ENCODE peak calls at places on chromosomes 1 and 21, in ten cellular contexts. One of them, this sample, is unnamed.
A peak's percentile ranks its signal among the peaks of the same experiment; 100 is the strongest.

GRCh38 chr1:183163311-183163710 is 22.8 kb upstream of the LAMC2 start:
- DNase-seq in kidney epithelial cell: peak; percentile 89
- DNase-seq in dorsolateral prefrontal cortex: no peak
- DNase-seq in CD8-positive, alpha-beta T cell: no peak
- DNase-seq in left ventricle myocardium inferior: no peak
- DNase-seq in neural crest cell: no peak
- DNase-seq in AG10803: peak; percentile 64
- DNase-seq in bronchial epithelial cell: peak; percentile 98
- DNase-seq in body of pancreas: no peak
- DNase-seq in nephron progenitor cell: no peak
- DNase-seq in this sample: no peak

GRCh38 chr1:77039739-77040138 is 172.5 kb downstream of the ST6GALNAC5 start:
- DNase-seq in left ventricle myocardium inferior: no peak
- DNase-seq in kidney epithelial cell: peak; percentile 89
- DNase-seq in CD8-positive, alpha-beta T cell: no peak
- DNase-seq in body of pancreas: peak; percentile 19
- DNase-seq in dorsolateral prefrontal cortex: peak; percentile 85
- DNase-seq in bronchial epithelial cell: peak; percentile 97
- DNase-seq in neural crest cell: no peak
- DNase-seq in nephron progenitor cell: no peak
- DNase-seq in AG10803: peak; percentile 97
- DNase-seq in this sample: no peak

GRCh38 chr1:109912214-109912861 is 1.7 kb downstream of the CSF1 start:
- DNase-seq in CD8-positive, alpha-beta T cell: no peak
- DNase-seq in left ventricle myocardium inferior: no peak
- DNase-seq in dorsolateral prefrontal cortex: no peak
- DNase-seq in nephron progenitor cell: no peak
- DNase-seq in AG10803: peak; percentile 42
- DNase-seq in body of pancreas: no peak
- DNase-seq in kidney epithelial cell: no peak
- DNase-seq in neural crest cell: no peak
- DNase-seq in bronchial epithelial cell: no peak
- DNase-seq in this sample: no peak

GRCh38 chr1:58866578-58866977 is 82.7 kb upstream of the JUN start:
- DNase-seq in body of pancreas: no peak
- DNase-seq in kidney epithelial cell: no peak
- DNase-seq in bronchial epithelial cell: no peak
- DNase-seq in nephron progenitor cell: no peak
- DNase-seq in neural crest cell: no peak
- DNase-seq in dorsolateral prefrontal cortex: no peak
- DNase-seq in left ventricle myocardium inferior: no peak
- DNase-seq in AG10803: no peak
- DNase-seq in CD8-positive, alpha-beta T cell: no peak
- DNase-seq in this sample: no peak

GRCh38 chr21:17829472-17829871 is 10.3 kb upstream of the C21orf91 start:
- DNase-seq in neural crest cell: no peak
- DNase-seq in left ventricle myocardium inferior: no peak
- DNase-seq in bronchial epithelial cell: peak; percentile 52
- DNase-seq in nephron progenitor cell: no peak
- DNase-seq in kidney epithelial cell: no peak
- DNase-seq in dorsolateral prefrontal cortex: no peak
- DNase-seq in AG10803: peak; percentile 84
- DNase-seq in CD8-positive, alpha-beta T cell: no peak
- DNase-seq in body of pancreas: no peak
- DNase-seq in this sample: no peak

GRCh38 chr1:29960906-29961675 is 724.8 kb downstream of the PTPRU start:
- DNase-seq in neural crest cell: peak; percentile 46
- DNase-seq in dorsolateral prefrontal cortex: no peak
- DNase-seq in nephron progenitor cell: peak; percentile 76
- DNase-seq in CD8-positive, alpha-beta T cell: no peak
- DNase-seq in body of pancreas: no peak
- DNase-seq in left ventricle myocardium inferior: no peak
- DNase-seq in AG10803: no peak
- DNase-seq in bronchial epithelial cell: no peak
- DNase-seq in kidney epithelial cell: no peak
- DNase-seq in this sample: no peak

GRCh38 chr1:93669369-93669768 is 12.3 kb downstream of the BCAR3 start:
- DNase-seq in neural crest cell: no peak
- DNase-seq in body of pancreas: no peak
- DNase-seq in CD8-positive, alpha-beta T cell: no peak
- DNase-seq in dorsolateral prefrontal cortex: no peak
- DNase-seq in kidney epithelial cell: no peak
- DNase-seq in left ventricle myocardium inferior: no peak
- DNase-seq in AG10803: peak; percentile 79
- DNase-seq in nephron progenitor cell: no peak
- DNase-seq in bronchial epithelial cell: no peak
- DNase-seq in this sample: no peak

GRCh38 chr21:28793043-28793442 is 199.6 kb downstream of the LTN1 start:
- DNase-seq in neural crest cell: no peak
- DNase-seq in CD8-positive, alpha-beta T cell: no peak
- DNase-seq in body of pancreas: no peak
- DNase-seq in bronchial epithelial cell: peak; percentile 23
- DNase-seq in nephron progenitor cell: no peak
- DNase-seq in kidney epithelial cell: no peak
- DNase-seq in left ventricle myocardium inferior: no peak
- DNase-seq in dorsolateral prefrontal cortex: no peak
- DNase-seq in AG10803: peak; percentile 51
- DNase-seq in this sample: no peak

GRCh38 chr1:241275981-241276380 is 81.0 kb downstream of the RGS7 start:
- DNase-seq in body of pancreas: no peak
- DNase-seq in CD8-positive, alpha-beta T cell: no peak
- DNase-seq in bronchial epithelial cell: no peak
- DNase-seq in neural crest cell: no peak
- DNase-seq in AG10803: no peak
- DNase-seq in dorsolateral prefrontal cortex: no peak
- DNase-seq in left ventricle myocardium inferior: no peak
- DNase-seq in nephron progenitor cell: no peak
- DNase-seq in kidney epithelial cell: no peak
- DNase-seq in this sample: no peak

GRCh38 chr1:216523449-216524190 is 100.4 kb upstream of the USH2A start:
- DNase-seq in bronchial epithelial cell: peak; percentile 75
- DNase-seq in neural crest cell: no peak
- DNase-seq in left ventricle myocardium inferior: no peak
- DNase-seq in AG10803: peak; percentile 6
- DNase-seq in nephron progenitor cell: no peak
- DNase-seq in body of pancreas: no peak
- DNase-seq in dorsolateral prefrontal cortex: no peak
- DNase-seq in kidney epithelial cell: no peak
- DNase-seq in CD8-positive, alpha-beta T cell: no peak
- DNase-seq in this sample: no peak

GRCh38 chr1:119674110-119674509 is 26.0 kb upstream of the ZNF697 start:
- DNase-seq in nephron progenitor cell: no peak
- DNase-seq in body of pancreas: no peak
- DNase-seq in left ventricle myocardium inferior: no peak
- DNase-seq in dorsolateral prefrontal cortex: no peak
- DNase-seq in neural crest cell: no peak
- DNase-seq in bronchial epithelial cell: peak; percentile 92
- DNase-seq in CD8-positive, alpha-beta T cell: no peak
- DNase-seq in AG10803: peak; percentile 52
- DNase-seq in kidney epithelial cell: peak; percentile 45
- DNase-seq in this sample: no peak

GRCh38 chr1:179155615-179156014 is 73.7 kb downstream of the TOR3A start:
- DNase-seq in kidney epithelial cell: no peak
- DNase-seq in bronchial epithelial cell: no peak
- DNase-seq in neural crest cell: no peak
- DNase-seq in left ventricle myocardium inferior: no peak
- DNase-seq in AG10803: no peak
- DNase-seq in CD8-positive, alpha-beta T cell: no peak
- DNase-seq in dorsolateral prefrontal cortex: no peak
- DNase-seq in body of pancreas: no peak
- DNase-seq in nephron progenitor cell: no peak
- DNase-seq in this sample: no peak

GRCh38 chr1:167676205-167676915 is 45.4 kb upstream of the MPZL1 start:
- DNase-seq in nephron progenitor cell: no peak
- DNase-seq in left ventricle myocardium inferior: no peak
- DNase-seq in neural crest cell: no peak
- DNase-seq in body of pancreas: no peak
- DNase-seq in bronchial epithelial cell: no peak
- DNase-seq in dorsolateral prefrontal cortex: no peak
- DNase-seq in CD8-positive, alpha-beta T cell: no peak
- DNase-seq in kidney epithelial cell: no peak
- DNase-seq in AG10803: no peak
- DNase-seq in this sample: no peak

GRCh38 chr1:228094432-228095016 is 8.6 kb downstream of the C1orf35 start:
- DNase-seq in dorsolateral prefrontal cortex: no peak
- DNase-seq in nephron progenitor cell: no peak
- DNase-seq in left ventricle myocardium inferior: no peak
- DNase-seq in neural crest cell: no peak
- DNase-seq in kidney epithelial cell: no peak
- DNase-seq in CD8-positive, alpha-beta T cell: no peak
- DNase-seq in body of pancreas: no peak
- DNase-seq in AG10803: no peak
- DNase-seq in bronchial epithelial cell: no peak
- DNase-seq in this sample: no peak

GRCh38 chr1:91712981-91713841 is 172.7 kb downstream of the TGFBR3 start:
- DNase-seq in CD8-positive, alpha-beta T cell: peak; percentile 30
- DNase-seq in dorsolateral prefrontal cortex: no peak
- DNase-seq in nephron progenitor cell: no peak
- DNase-seq in neural crest cell: no peak
- DNase-seq in body of pancreas: no peak
- DNase-seq in AG10803: peak; percentile 67
- DNase-seq in kidney epithelial cell: no peak
- DNase-seq in left ventricle myocardium inferior: peak; percentile 69
- DNase-seq in bronchial epithelial cell: no peak
- DNase-seq in this sample: no peak

GRCh38 chr1:111734426-111734825 is 4.8 kb downstream of the INKA2 start:
- DNase-seq in dorsolateral prefrontal cortex: no peak
- DNase-seq in AG10803: no peak
- DNase-seq in left ventricle myocardium inferior: no peak
- DNase-seq in bronchial epithelial cell: no peak
- DNase-seq in body of pancreas: no peak
- DNase-seq in neural crest cell: no peak
- DNase-seq in kidney epithelial cell: no peak
- DNase-seq in CD8-positive, alpha-beta T cell: no peak
- DNase-seq in nephron progenitor cell: no peak
- DNase-seq in this sample: no peak

GRCh38 chr21:34302496-34302895 is 61.3 kb upstream of the KCNE2 start:
- DNase-seq in dorsolateral prefrontal cortex: no peak
- DNase-seq in bronchial epithelial cell: no peak
- DNase-seq in kidney epithelial cell: no peak
- DNase-seq in nephron progenitor cell: no peak
- DNase-seq in neural crest cell: no peak
- DNase-seq in CD8-positive, alpha-beta T cell: no peak
- DNase-seq in AG10803: peak; percentile 57
- DNase-seq in body of pancreas: no peak
- DNase-seq in left ventricle myocardium inferior: no peak
- DNase-seq in this sample: no peak

GRCh38 chr21:33230518-33231324 is 983 bp downstream of the IFNAR2 start:
- DNase-seq in body of pancreas: peak; percentile 55
- DNase-seq in nephron progenitor cell: peak; percentile 65
- DNase-seq in CD8-positive, alpha-beta T cell: no peak
- DNase-seq in AG10803: peak; percentile 61
- DNase-seq in kidney epithelial cell: peak; percentile 47
- DNase-seq in left ventricle myocardium inferior: peak; percentile 63
- DNase-seq in dorsolateral prefrontal cortex: peak; percentile 53
- DNase-seq in neural crest cell: peak; percentile 29
- DNase-seq in bronchial epithelial cell: peak; percentile 91
- DNase-seq in this sample: no peak

GRCh38 chr1:20770314-20771087 is 16.6 kb downstream of the HP1BP3 start:
- DNase-seq in nephron progenitor cell: no peak
- DNase-seq in bronchial epithelial cell: no peak
- DNase-seq in body of pancreas: no peak
- DNase-seq in kidney epithelial cell: no peak
- DNase-seq in AG10803: no peak
- DNase-seq in CD8-positive, alpha-beta T cell: no peak
- DNase-seq in dorsolateral prefrontal cortex: no peak
- DNase-seq in neural crest cell: no peak
- DNase-seq in left ventricle myocardium inferior: no peak
- DNase-seq in this sample: no peak

GRCh38 chr1:161020573-161021167 is at the start of gene F11R:
- DNase-seq in nephron progenitor cell: peak; percentile 63
- DNase-seq in kidney epithelial cell: no peak
- DNase-seq in CD8-positive, alpha-beta T cell: no peak
- DNase-seq in bronchial epithelial cell: peak; percentile 71
- DNase-seq in AG10803: no peak
- DNase-seq in dorsolateral prefrontal cortex: no peak
- DNase-seq in body of pancreas: peak; percentile 71
- DNase-seq in neural crest cell: peak; percentile 19
- DNase-seq in left ventricle myocardium inferior: no peak
- DNase-seq in this sample: peak; percentile 65
- TF ChIP-seq CTCF in nephron progenitor cell: no peak
- TF ChIP-seq CTCF in kidney epithelial cell: peak; percentile 24
- TF ChIP-seq CTCF in CD8-positive, alpha-beta T cell: no peak
- TF ChIP-seq CTCF in bronchial epithelial cell: peak; percentile 17
- TF ChIP-seq CTCF in AG10803: peak; percentile 1
- TF ChIP-seq CTCF in dorsolateral prefrontal cortex: no peak
- TF ChIP-seq CTCF in body of pancreas: peak; percentile 61
- TF ChIP-seq CTCF in neural crest cell: peak; percentile 48
- TF ChIP-seq CTCF in left ventricle myocardium inferior: peak; percentile 36
- TF ChIP-seq CTCF in this sample: peak; percentile 30

DNA sequence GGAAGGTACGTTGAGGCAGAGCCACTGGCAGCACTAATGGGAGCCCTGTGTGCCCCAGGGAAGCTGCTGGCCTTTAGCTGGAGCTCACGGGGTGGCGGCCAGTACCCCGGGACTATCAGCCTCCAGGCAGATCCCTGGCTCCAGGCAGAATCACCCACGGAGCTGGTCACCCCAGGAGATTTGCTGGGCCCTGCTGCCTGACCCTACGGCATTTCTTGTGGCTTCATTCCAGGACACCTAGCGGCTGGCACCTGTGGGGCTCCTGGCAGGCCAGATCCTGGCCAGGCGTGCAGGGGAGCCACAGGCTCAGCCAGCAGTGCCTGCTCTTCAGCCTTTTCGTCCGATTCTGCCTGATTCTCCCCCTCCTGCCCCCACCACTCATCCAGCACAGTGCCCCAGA is 7.1 kb downstream of the PADI1 start:
- DNase-seq in body of pancreas: peak; percentile 62
- DNase-seq in left ventricle myocardium inferior: no peak
- DNase-seq in nephron progenitor cell: no peak
- DNase-seq in dorsolateral prefrontal cortex: no peak
- DNase-seq in AG10803: no peak
- DNase-seq in bronchial epithelial cell: no peak
- DNase-seq in CD8-positive, alpha-beta T cell: no peak
- DNase-seq in neural crest cell: no peak
- DNase-seq in kidney epithelial cell: no peak
- DNase-seq in this sample: no peak
- TF ChIP-seq CTCF in body of pancreas: peak; percentile 38
- TF ChIP-seq CTCF in left ventricle myocardium inferior: no peak
- TF ChIP-seq CTCF in nephron progenitor cell: no peak
- TF ChIP-seq CTCF in dorsolateral prefrontal cortex: no peak
- TF ChIP-seq CTCF in AG10803: no peak
- TF ChIP-seq CTCF in bronchial epithelial cell: peak; percentile 48
- TF ChIP-seq CTCF in CD8-positive, alpha-beta T cell: no peak
- TF ChIP-seq CTCF in neural crest cell: no peak
- TF ChIP-seq CTCF in kidney epithelial cell: no peak
- TF ChIP-seq CTCF in this sample: no peak

GRCh38 chr1:15328785-15329480 is 80.8 kb upstream of the EFHD2 start:
- DNase-seq in left ventricle myocardium inferior: peak; percentile 79
- DNase-seq in body of pancreas: peak; percentile 90
- DNase-seq in neural crest cell: no peak
- DNase-seq in CD8-positive, alpha-beta T cell: no peak
- DNase-seq in AG10803: peak; percentile 66
- DNase-seq in kidney epithelial cell: no peak
- DNase-seq in bronchial epithelial cell: peak; percentile 36
- DNase-seq in dorsolateral prefrontal cortex: peak; percentile 55
- DNase-seq in nephron progenitor cell: no peak
- DNase-seq in this sample: no peak
- TF ChIP-seq CTCF in left ventricle myocardium inferior: peak; percentile 65
- TF ChIP-seq CTCF in body of pancreas: peak; percentile 60
- TF ChIP-seq CTCF in neural crest cell: no peak
- TF ChIP-seq CTCF in CD8-positive, alpha-beta T cell: no peak
- TF ChIP-seq CTCF in AG10803: peak; percentile 57
- TF ChIP-seq CTCF in kidney epithelial cell: no peak
- TF ChIP-seq CTCF in bronchial epithelial cell: peak; percentile 23
- TF ChIP-seq CTCF in dorsolateral prefrontal cortex: peak; percentile 44
- TF ChIP-seq CTCF in nephron progenitor cell: no peak
- TF ChIP-seq CTCF in this sample: no peak

GRCh38 chr1:21931171-21932093 is 5.7 kb downstream of the HSPG2 start:
- DNase-seq in dorsolateral prefrontal cortex: no peak
- DNase-seq in AG10803: peak; percentile 98
- DNase-seq in CD8-positive, alpha-beta T cell: no peak
- DNase-seq in body of pancreas: peak; percentile 73
- DNase-seq in nephron progenitor cell: no peak
- DNase-seq in left ventricle myocardium inferior: peak; percentile 78
- DNase-seq in kidney epithelial cell: no peak
- DNase-seq in neural crest cell: no peak
- DNase-seq in bronchial epithelial cell: peak; percentile 43
- DNase-seq in this sample: no peak
- TF ChIP-seq CTCF in dorsolateral prefrontal cortex: no peak
- TF ChIP-seq CTCF in AG10803: no peak
- TF ChIP-seq CTCF in CD8-positive, alpha-beta T cell: no peak
- TF ChIP-seq CTCF in body of pancreas: no peak
- TF ChIP-seq CTCF in nephron progenitor cell: no peak
- TF ChIP-seq CTCF in left ventricle myocardium inferior: no peak
- TF ChIP-seq CTCF in kidney epithelial cell: no peak
- TF ChIP-seq CTCF in neural crest cell: no peak
- TF ChIP-seq CTCF in bronchial epithelial cell: no peak
- TF ChIP-seq CTCF in this sample: no peak

This sample was measured in mesothelial cell of epicardium.